ENCODE peak calls at places on chromosomes 5 and 9, in nine cellular contexts. O is A549, H is IMR-90, D is lower leg skin, K is prostate gland, Z is sigmoid colon, G is body of pancreas, A is heart left ventricle, U is NB4. W is an unnamed sample.

GRCh38 chr5:33997331-33997983 is 10.4 kb downstream of the AMACR start:
- DNase-seq in D (peak), Z (peak), U (peak), H (peak), O (peak), G (peak), K (peak), A (peak), W (peak)

GRCh38 chr5:103217101-103217500 is 41.5 kb upstream of the MACIR start:
- DNase-seq in H (no peak), D (no peak), U (no peak), O (no peak), K (no peak), G (no peak), A (no peak), Z (no peak), W (no peak)

GRCh38 chr9:95092321-95093072 is 225.0 kb downstream of the FANCC start:
- DNase-seq in D (no peak), U (peak), H (peak), O (no peak), A (no peak), K (no peak), Z (peak), G (no peak), W (no peak)

GRCh38 chr9:99327667-99328066 is 105.6 kb downstream of the SEC61B start:
- DNase-seq in H (no peak), Z (no peak), D (no peak), U (no peak), G (no peak), K (no peak), A (no peak), O (no peak), W (no peak)

GRCh38 chr9:99377790-99378775 is 156.0 kb downstream of the SEC61B start:
- DNase-seq in G (no peak), H (peak), Z (no peak), K (no peak), A (no peak), U (no peak), O (no peak), D (no peak), W (no peak)

GRCh38 chr5:140295414-140295813 is 7.5 kb downstream of the PFDN1 start:
- DNase-seq in H (peak), Z (peak), K (peak), U (peak), D (peak), G (peak), A (peak), O (no peak), W (no peak)

GRCh38 chr5:6525910-6526309 is 77.3 kb downstream of the UBE2QL1 start:
- DNase-seq in K (peak), A (no peak), D (no peak), Z (no peak), O (peak), G (peak), H (peak), U (peak), W (no peak)

GRCh38 chr5:32138839-32139493 is 35.2 kb downstream of the GOLPH3 start:
- DNase-seq in G (no peak), Z (no peak), A (no peak), H (peak), O (no peak), U (no peak), K (no peak), D (no peak), W (no peak)

GRCh38 chr5:60826653-60827052 is 17.4 kb downstream of the ELOVL7 start:
- DNase-seq in U (no peak), G (no peak), D (no peak), O (no peak), K (no peak), A (no peak), H (no peak), Z (no peak), W (no peak)

GRCh38 chr9:83509372-83509771 is 28.8 kb downstream of the FRMD3 start:
- DNase-seq in O (no peak), G (no peak), U (no peak), K (no peak), Z (no peak), D (no peak), H (no peak), A (no peak), W (no peak)

GRCh38 chr5:53063791-53064190 is 45.8 kb downstream of the MOCS2 start:
- DNase-seq in A (no peak), K (no peak), O (no peak), D (no peak), H (no peak), G (no peak), Z (no peak), U (no peak), W (no peak)

GRCh38 chr5:137366526-137366925 is 132.6 kb downstream of the SPOCK1 start:
- DNase-seq in U (no peak), O (no peak), K (no peak), G (no peak), Z (no peak), D (no peak), H (no peak), A (no peak), W (no peak)

GRCh38 chr9:23538060-23538387 is 288.0 kb downstream of the ELAVL2 start:
- DNase-seq in D (no peak), U (no peak), H (no peak), O (no peak), A (no peak), K (no peak), Z (no peak), G (no peak), W (no peak)

GRCh38 chr9:104682642-104683041 is 11.7 kb upstream of the OR13D1 start:
- DNase-seq in Z (no peak), G (no peak), D (no peak), H (peak), O (peak), A (no peak), U (peak), K (peak), W (no peak)

GRCh38 chr5:150358261-150359095 is 981 bp downstream of the TCOF1 start:
- DNase-seq in O (no peak), U (no peak), A (no peak), K (no peak), G (no peak), Z (no peak), D (no peak), H (peak), W (no peak)

GRCh38 chr5:150355791-150356190 is 1.7 kb upstream of the TCOF1 start:
- DNase-seq in H (no peak), K (no peak), O (no peak), G (no peak), A (no peak), D (no peak), U (no peak), Z (no peak), W (no peak)

GRCh38 chr5:150356575-150357284 is 767 bp upstream of the TCOF1 start:
- DNase-seq in O (no peak), H (no peak), G (no peak), U (no peak), Z (no peak), D (no peak), K (no peak), A (no peak), W (no peak)

GRCh38 chr5:150361301-150361700 is 3.8 kb downstream of the TCOF1 start:
- DNase-seq in Z (no peak), O (no peak), A (no peak), K (no peak), G (no peak), U (no peak), H (no peak), D (no peak), W (no peak)

GRCh38 chr5:150357326-150358260 is at the start of gene TCOF1:
- DNase-seq in A (peak), H (peak), G (peak), D (peak), O (peak), K (peak), U (peak), Z (peak), W (peak)
- TF ChIP-seq POLR2A in A (no peak), H (no peak), G (no peak), D (no peak), O (peak), K (peak), U (peak), Z (no peak), W (no peak)

GRCh38 chr9:128105538-128106175 is 21.9 kb downstream of the PTGES2 start:
- DNase-seq in G (peak), A (no peak), H (no peak), U (no peak), D (no peak), O (no peak), Z (no peak), K (no peak), W (no peak)
- TF ChIP-seq POLR2A in G (no peak), A (no peak), H (no peak), U (no peak), D (no peak), O (no peak), Z (no peak), K (no peak), W (no peak)

GRCh38 chr9:214488-215448 is at the start of gene DOCK8:
- DNase-seq in H (no peak), A (peak), D (peak), K (peak), G (peak), U (peak), Z (peak), O (peak), W (peak)
- TF ChIP-seq POLR2A in H (no peak), A (peak), D (no peak), K (peak), G (peak), U (peak), Z (no peak), O (no peak), W (no peak)

GRCh38 chr5:154761062-154761740 is 6.0 kb downstream of the LARP1 start:
- DNase-seq in K (no peak), O (no peak), U (peak), G (no peak), D (no peak), H (no peak), A (no peak), Z (no peak), W (no peak)
- TF ChIP-seq POLR2A in K (no peak), O (no peak), U (no peak), G (no peak), D (no peak), H (no peak), A (no peak), Z (no peak), W (no peak)

DNA sequence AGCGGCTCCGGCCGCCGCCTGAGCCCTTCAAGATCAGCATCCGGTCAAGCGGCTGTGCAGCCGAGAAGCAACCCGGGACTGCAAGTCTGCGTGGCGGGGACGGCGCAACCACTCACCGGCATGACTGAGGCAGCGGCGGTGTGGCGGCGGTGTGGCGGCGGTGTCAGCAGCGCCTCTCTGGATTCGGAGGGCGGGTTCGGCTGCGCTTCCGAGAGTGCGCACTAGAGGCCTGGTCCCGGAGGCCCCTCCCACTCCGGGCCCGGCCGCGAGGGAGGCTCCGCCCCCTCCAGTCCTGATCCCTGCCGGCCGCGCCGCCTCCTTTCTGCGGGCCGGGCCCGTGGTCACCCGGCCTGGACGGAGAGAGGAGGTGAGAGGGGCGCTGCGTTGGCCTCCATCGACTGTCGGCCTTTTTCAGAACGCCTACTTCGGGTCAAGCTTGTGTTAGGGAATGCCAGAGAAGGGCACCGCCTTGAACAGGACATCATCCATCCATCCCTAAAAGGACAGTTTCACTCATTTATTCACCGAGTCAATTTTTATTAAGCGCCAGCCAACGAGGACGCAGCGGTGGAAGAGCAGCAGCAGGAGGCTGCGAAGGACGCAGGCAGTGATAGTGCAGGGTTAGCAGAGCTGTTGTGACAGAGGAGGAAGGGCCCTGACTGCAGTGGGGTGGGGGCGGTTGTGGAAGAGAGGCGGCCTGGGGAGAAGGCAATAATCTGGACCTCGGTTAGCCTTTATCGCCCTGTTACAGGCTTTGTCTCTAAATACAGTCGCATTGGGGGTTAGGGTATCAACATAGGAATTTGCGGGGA is at the start of gene ATOX1:
- DNase-seq in D (peak), G (peak), H (peak), O (peak), U (peak), Z (peak), A (peak), K (peak), W (peak)
- TF ChIP-seq POLR2A in D (peak), G (peak), H (peak), O (peak), U (peak), Z (peak), A (peak), K (peak), W (peak)

GRCh38 chr5:154190652-154191304 is at the start of gene GALNT10:
- DNase-seq in G (peak), A (peak), D (no peak), O (peak), H (peak), U (peak), Z (peak), K (peak), W (peak)
- TF ChIP-seq POLR2A in G (no peak), A (no peak), D (no peak), O (peak), H (peak), U (peak), Z (no peak), K (no peak), W (no peak)

GRCh38 chr9:7976167-7976755 is 176.7 kb upstream of the DMAC1 start:
- DNase-seq in O (no peak), G (no peak), A (no peak), K (no peak), D (no peak), Z (no peak), H (no peak), U (peak), W (peak)
- TF ChIP-seq POLR2A in O (no peak), G (no peak), A (no peak), K (no peak), D (no peak), Z (no peak), H (no peak), U (no peak), W (no peak)

DNA sequence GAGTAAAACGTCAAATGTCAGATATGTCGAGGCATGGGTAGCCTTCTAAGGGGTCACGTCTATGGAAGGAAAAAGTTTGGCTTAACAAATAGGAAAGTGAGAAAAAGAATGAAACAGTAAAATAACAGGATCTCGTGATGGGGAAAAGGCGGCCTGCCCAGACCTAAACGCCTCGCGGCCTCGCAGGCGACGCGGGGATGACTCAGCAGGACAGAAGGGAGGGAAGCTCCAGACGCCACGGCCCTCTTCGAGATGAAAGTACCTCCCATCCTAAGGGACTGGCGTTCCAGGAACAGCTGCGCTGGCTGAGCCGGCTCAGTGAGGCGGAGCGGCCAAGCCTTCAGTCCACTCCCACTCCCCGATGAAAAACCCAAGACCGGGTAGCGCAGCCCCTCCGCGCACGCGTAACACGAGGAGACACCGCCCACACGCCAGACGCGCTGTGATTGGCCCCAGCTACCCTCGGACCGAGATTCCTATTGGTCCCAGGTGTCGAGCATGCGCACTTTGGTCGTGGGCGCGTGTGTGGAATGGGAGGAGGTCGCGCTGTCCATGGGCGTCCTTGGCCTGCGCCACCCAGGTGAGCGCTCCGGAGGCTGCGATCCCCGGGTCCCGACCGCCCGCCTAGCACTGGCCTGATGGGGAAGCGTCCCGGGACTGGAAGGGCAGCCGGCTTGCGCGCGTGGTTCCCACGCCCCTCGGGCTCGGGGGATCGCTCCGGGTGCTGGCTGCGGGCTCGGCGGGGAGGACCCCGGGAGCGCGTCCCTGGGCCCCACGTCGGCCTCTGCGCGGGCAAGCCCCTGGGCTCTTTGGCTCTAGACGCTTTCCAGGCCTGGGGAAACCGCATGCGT is 588.5 kb downstream of the MTRR start:
- DNase-seq in A (peak), G (peak), K (peak), U (no peak), D (peak), H (peak), Z (peak), O (peak), W (peak)
- TF ChIP-seq POLR2A in A (peak), G (peak), K (peak), U (no peak), D (no peak), H (peak), Z (no peak), O (no peak), W (peak)

DNA sequence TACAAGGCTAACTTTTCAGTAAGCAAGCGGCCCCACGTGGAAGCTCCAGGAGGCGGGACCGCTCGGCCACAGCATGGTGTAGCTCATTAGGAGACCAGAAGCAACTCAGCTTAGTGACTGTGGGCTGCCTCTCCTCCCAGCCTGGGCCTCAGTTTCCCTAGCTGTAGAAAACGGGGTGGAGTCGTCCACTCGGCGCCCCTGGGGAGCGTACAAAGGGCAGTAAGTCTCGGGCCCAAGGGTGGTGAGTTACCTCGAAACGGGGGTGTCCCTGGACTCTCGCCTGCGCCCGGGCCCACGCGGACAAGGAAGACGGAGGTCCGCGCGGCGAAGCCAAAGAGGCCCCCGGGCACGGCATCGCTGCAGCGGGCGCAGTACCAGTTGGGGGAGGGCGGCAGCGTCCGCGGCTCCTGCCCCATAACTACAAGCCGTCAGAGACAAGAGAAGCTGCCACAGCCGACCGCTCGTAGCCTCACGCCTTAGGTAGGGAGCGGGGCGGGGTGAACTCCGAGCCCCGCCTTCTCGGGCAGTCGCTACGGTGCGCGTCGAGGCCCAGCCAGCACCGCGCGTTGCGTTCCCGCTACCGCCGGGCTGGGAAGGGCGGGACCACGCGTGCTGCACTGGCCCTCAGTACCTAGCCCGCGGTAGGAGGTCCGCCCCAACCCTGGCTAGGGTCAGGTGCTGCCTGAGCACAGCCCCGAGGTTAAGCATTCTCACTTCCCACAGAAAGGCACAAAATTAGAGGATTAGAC is at the start of gene GEMIN5:
- DNase-seq in Z (peak), O (peak), D (peak), G (peak), H (peak), K (peak), U (peak), A (peak), W (peak)
- TF ChIP-seq POLR2A in Z (peak), O (peak), D (no peak), G (peak), H (no peak), K (peak), U (peak), A (no peak), W (peak)

GRCh38 chr9:133342083-133342406 is 5.9 kb downstream of the MED22 start:
- DNase-seq in H (no peak), G (no peak), U (no peak), K (no peak), A (no peak), O (no peak), Z (no peak), D (no peak), W (no peak)

GRCh38 chr9:133339641-133340040 is 3.7 kb upstream of the SURF6 start:
- DNase-seq in K (no peak), A (no peak), Z (no peak), D (no peak), U (no peak), H (no peak), O (no peak), G (no peak), W (no peak)

GRCh38 chr9:133341369-133342082 is 5.5 kb upstream of the SURF6 start:
- DNase-seq in H (no peak), G (no peak), U (peak), D (peak), K (no peak), O (no peak), A (peak), Z (peak), W (peak)

GRCh38 chr9:133340916-133341315 is 4.9 kb upstream of the SURF6 start:
- DNase-seq in K (no peak), H (no peak), A (no peak), U (no peak), O (no peak), G (no peak), Z (no peak), D (no peak), W (no peak)

GRCh38 chr9:133340256-133340655 is 4.3 kb upstream of the SURF6 start:
- DNase-seq in O (no peak), K (no peak), D (no peak), U (peak), G (no peak), H (no peak), A (no peak), Z (no peak), W (no peak)
- TF ChIP-seq POLR2A in O (no peak), K (no peak), D (no peak), U (no peak), G (no peak), H (no peak), A (no peak), Z (no peak), W (no peak)